ENCODE peak calls at places on chromosomes 1 and 21, in eight cellular contexts. G is HCT116, A is HepG2, U is GM23338, N is GM12878, W is K562, D is endothelial cell of umbilical vein, T is H1. F is an unnamed sample.

GRCh38 chr21:44485254-44485793 is 30.0 kb downstream of the LRRC3 start:
- DNase-seq in G (peak; percentile 46), A (no peak), U (peak; percentile 87), N (no peak), W (peak; percentile 51), D (peak; percentile 54), T (peak; percentile 60), F (no peak)

GRCh38 chr1:211113566-211113965 is 20.4 kb downstream of the KCNH1 start:
- DNase-seq in G (no peak), A (no peak), U (no peak), N (no peak), W (no peak), D (no peak), T (no peak), F (no peak)

GRCh38 chr1:42777860-42778259 is 6.9 kb upstream of the TMEM269 start:
- DNase-seq in G (no peak), A (peak; percentile 40), U (peak; percentile 77), N (no peak), W (peak; percentile 80), D (peak; percentile 54), T (no peak), F (no peak)

GRCh38 chr21:44304846-44305245 is 5.0 kb downstream of the PFKL start:
- DNase-seq in G (no peak), A (peak; percentile 38), U (peak; percentile 62), N (no peak), W (peak; percentile 75), D (peak; percentile 53), T (no peak), F (no peak)

GRCh38 chr1:117001254-117001927 is at the start of gene CD101:
- DNase-seq in G (no peak), A (no peak), U (no peak), N (peak; percentile 82), W (no peak), D (no peak), T (no peak), F (no peak)

GRCh38 chr1:26694597-26695416 is 1.0 kb upstream of the ARID1A start:
- DNase-seq in G (no peak), A (no peak), U (no peak), N (peak; percentile 50), W (peak; percentile 10), D (no peak), T (no peak), F (no peak)

GRCh38 chr1:206905295-206906164 is 8.3 kb downstream of the IL24 start:
- DNase-seq in G (peak; percentile 31), A (no peak), U (no peak), N (no peak), W (no peak), D (no peak), T (no peak), F (no peak)

GRCh38 chr1:168834225-168834872 is 105.3 kb upstream of the DPT start:
- DNase-seq in G (no peak), A (peak; percentile 96), U (no peak), N (peak; percentile 13), W (no peak), D (no peak), T (no peak), F (no peak)

GRCh38 chr21:36422279-36423098 is 37.3 kb downstream of the CHAF1B start:
- DNase-seq in G (peak; percentile 34), A (peak; percentile 40), U (peak; percentile 94), N (no peak), W (peak; percentile 85), D (peak; percentile 77), T (peak; percentile 58), F (peak; percentile 22)
- H3K27ac ChIP-seq in G (no peak overlapping the region), A (no peak overlapping the region), U (no peak overlapping the region), N (no peak overlapping the region), W (no peak overlapping the region), D (peak overlapping the region; percentile 50), T (no peak overlapping the region), F (no peak overlapping the region)

GRCh38 chr1:229059671-229060079 is 211.2 kb upstream of the RAB4A start:
- DNase-seq in G (no peak), A (no peak), U (no peak), N (no peak), W (no peak), D (peak; percentile 67), T (no peak), F (no peak)
- TF ChIP-seq POLR2AphosphoS5 in G (no peak), A (no peak), U (no peak), N (no peak), W (no peak), D (peak; percentile 50), T (no peak), F (no peak)

DNA sequence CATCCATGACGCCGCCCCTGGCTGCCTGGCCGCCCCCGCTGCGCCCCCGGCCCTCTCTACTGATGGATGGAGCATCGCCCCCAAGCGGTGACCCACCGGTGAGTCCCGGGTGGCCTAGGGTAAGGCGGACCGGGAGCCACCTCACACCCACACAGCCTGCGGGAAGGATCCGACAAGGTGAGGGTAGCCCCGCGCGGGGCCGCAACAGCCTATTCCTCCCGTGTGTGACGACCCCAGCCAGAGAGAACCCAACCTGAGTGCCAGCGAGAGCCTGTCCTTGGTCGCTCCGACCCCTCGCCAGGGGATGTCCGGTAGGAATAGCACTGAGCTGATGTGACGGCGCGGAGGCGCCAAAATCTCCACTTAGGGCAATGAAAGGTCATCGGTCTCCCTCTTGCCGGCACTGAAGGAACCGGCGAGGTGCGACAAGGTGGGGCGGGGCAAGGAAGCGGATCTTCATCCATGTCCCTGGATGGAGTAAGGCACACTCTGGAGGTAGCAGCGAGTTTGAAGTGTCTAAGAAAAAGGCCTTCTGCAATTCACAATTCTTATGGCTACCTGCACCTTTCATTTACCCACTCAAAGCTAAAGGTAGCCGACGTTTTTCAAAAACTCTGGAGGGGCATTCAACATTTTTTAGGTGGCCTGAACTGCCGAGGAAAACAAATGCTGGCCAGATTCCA is 19.7 kb upstream of the CHIA start:
- DNase-seq in G (no peak), A (no peak), U (peak; percentile 35), N (no peak), W (no peak), D (no peak), T (no peak), F (no peak)
- TF ChIP-seq EZH2 in G (no peak), A (no peak), U (no peak), N (no peak), W (no peak), D (peak; percentile 78), T (peak; percentile 41), F (no peak)

DNA sequence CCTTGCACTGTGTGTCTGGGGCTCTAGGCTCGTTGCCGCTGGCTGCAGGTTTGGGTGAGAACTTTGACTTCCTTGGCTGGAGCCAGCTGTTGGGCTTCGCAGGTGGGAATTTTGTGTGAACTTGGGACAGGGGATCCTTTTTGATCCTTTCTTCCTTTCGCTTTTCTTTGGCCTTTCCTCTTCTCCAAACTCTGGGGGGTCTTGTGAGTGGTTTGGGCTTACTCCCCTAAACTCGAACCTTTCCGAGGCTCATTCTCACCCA is 643 bp downstream of the COQ8A start:
- DNase-seq in G (no peak), A (no peak), U (no peak), N (no peak), W (no peak), D (no peak), T (no peak), F (no peak)
- H3K27ac ChIP-seq in G (peak overlapping the region; percentile 48), A (peak overlapping the region; percentile 79), U (no peak overlapping the region), N (peak overlapping the region; percentile 28), W (peak overlapping the region; percentile 72), D (no peak overlapping the region), T (no peak overlapping the region), F (no peak overlapping the region)

DNA sequence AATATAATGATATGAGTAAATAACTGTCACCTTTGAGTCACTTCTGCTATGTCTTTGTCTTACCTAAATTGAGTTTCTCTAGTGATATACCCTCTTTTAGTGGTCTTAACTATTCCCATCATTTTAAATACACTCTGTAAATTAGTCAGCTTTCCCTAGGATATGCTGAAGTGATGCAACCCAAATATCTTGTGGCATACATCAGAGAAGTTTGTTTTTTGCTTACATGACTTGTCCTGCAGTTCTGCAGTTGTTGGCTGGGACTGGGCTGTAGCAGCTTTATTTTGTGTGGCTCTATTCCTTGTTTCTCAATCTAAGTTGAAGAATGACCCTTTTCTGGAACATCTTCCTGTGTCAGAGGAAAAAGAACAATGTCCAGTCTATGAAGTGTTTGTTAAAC is 76.4 kb downstream of the TTC3 start:
- DNase-seq in G (no peak), A (peak; percentile 4), U (no peak), N (no peak), W (no peak), D (peak; percentile 37), T (no peak), F (no peak)
- TF ChIP-seq POLR2AphosphoS5 in G (no peak), A (no peak), U (no peak), N (no peak), W (no peak), D (no peak), T (no peak), F (no peak)

GRCh38 chr1:927234-927633 is 3.5 kb downstream of the SAMD11 start:
- DNase-seq in G (no peak), A (no peak), U (no peak), N (no peak), W (no peak), D (no peak), T (no peak), F (no peak)

GRCh38 chr1:923991-924618 is 382 bp downstream of the SAMD11 start:
- DNase-seq in G (no peak), A (no peak), U (no peak), N (no peak), W (no peak), D (no peak), T (no peak), F (no peak)

GRCh38 chr1:925532-926421 is 2.1 kb downstream of the SAMD11 start:
- DNase-seq in G (no peak), A (no peak), U (no peak), N (no peak), W (peak; percentile 72), D (no peak), T (no peak), F (no peak)

GRCh38 chr1:923131-923990 is at the start of gene SAMD11:
- DNase-seq in G (peak; percentile 54), A (peak; percentile 40), U (peak; percentile 71), N (no peak), W (peak; percentile 86), D (peak; percentile 53), T (no peak), F (no peak)

DNA sequence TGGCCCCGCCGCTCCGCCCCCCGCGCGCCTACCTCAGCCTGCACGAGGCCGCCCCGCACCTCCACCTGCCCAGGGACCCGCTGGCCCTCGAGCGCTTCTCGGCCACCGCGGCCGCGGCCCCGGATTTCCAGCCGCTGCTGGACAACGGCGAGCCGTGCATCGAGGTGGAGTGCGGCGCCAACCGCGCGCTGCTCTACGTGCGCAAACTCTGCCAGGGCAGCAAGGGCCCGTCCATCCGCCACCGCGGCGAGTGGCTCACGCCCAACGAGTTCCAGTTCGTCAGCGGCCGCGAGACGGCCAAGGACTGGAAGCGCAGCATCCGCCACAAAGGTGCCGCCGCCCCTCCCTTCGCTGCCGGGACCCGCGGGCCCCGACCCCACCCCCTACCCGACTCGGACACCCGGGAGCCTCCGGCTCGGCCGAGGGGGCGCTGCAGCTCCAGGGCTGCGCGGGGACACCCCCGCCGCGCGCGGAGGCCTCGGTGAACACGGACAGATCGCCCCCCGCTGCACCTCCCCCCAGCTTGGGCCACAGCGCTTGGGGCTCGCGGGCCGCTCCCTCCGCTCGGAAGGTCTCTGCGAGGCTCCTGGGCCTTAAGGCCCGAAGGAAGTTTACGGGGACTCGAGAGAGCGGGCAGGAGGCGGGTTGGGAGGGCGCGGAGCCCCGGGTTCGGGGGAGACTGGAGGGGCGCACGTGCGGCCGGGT is 1.0 kb downstream of the SAMD11 start:
- DNase-seq in G (no peak), A (no peak), U (peak; percentile 73), N (no peak), W (no peak), D (peak; percentile 15), T (no peak), F (no peak)
- TF ChIP-seq EZH2 in G (peak; percentile 95), A (peak; percentile 47), U (peak; percentile 95), N (peak; percentile 81), W (peak; percentile 91), D (peak; percentile 96), T (peak; percentile 81), F (no peak)